ENCODE peak calls at places on chromosome 14, in four cellular contexts. X is breast epithelium, I is Panc1, K is spleen. Y is an unnamed sample.

GRCh38 chr14:60968099-60968498 is 12.8 kb downstream of the TRMT5 start:
- DNase-seq in I (no peak), K (no peak), X (no peak), Y (no peak)

GRCh38 chr14:93944348-93945069 is 17.4 kb downstream of the FAM181A start:
- DNase-seq in X (no peak), K (peak), I (no peak), Y (no peak)

GRCh38 chr14:21026988-21027315 is 2.1 kb upstream of the NDRG2 start:
- DNase-seq in X (no peak), K (no peak), I (no peak), Y (no peak)

GRCh38 chr14:36655963-36656768 is 5.5 kb upstream of the PAX9 start:
- DNase-seq in K (no peak), X (peak), I (no peak), Y (no peak)

GRCh38 chr14:20343855-20344205 is 395 bp downstream of the PARP2 start:
- DNase-seq in I (no peak), X (no peak), K (no peak), Y (no peak)

GRCh38 chr14:90627478-90627877 is 188.8 kb downstream of the TTC7B start:
- DNase-seq in I (no peak), K (no peak), X (no peak), Y (no peak)

GRCh38 chr14:98548071-98548686 is 723.8 kb downstream of the BCL11B start:
- DNase-seq in I (no peak), K (no peak), X (no peak), Y (no peak)

GRCh38 chr14:80055912-80056801 is 155.1 kb downstream of the DIO2 start:
- DNase-seq in X (no peak), I (peak), K (no peak), Y (no peak)

GRCh38 chr14:61151276-61151675 is 129.9 kb downstream of the TMEM30B start:
- DNase-seq in X (no peak), I (no peak), K (no peak), Y (no peak)

GRCh38 chr14:38404100-38404541 is 148.2 kb upstream of the CLEC14A start:
- DNase-seq in K (no peak), X (no peak), I (no peak), Y (no peak)

GRCh38 chr14:101481557-101481956 is 79.7 kb upstream of the DIO3 start:
- DNase-seq in X (peak), I (no peak), K (peak), Y (peak)

GRCh38 chr14:52081964-52082363 is 13.1 kb upstream of the NID2 start:
- DNase-seq in K (no peak), I (no peak), X (no peak), Y (no peak)

GRCh38 chr14:105939810-105940508 is 413.6 kb downstream of the TMEM121 start:
- DNase-seq in K (peak), I (no peak), X (no peak), Y (peak)

GRCh38 chr14:57391609-57392195 is 1.3 kb downstream of the NAA30 start:
- DNase-seq in X (no peak), I (no peak), K (no peak), Y (no peak)

GRCh38 chr14:54532111-54533012 is 22.7 kb downstream of the CGRRF1 start:
- DNase-seq in I (no peak), X (no peak), K (no peak), Y (no peak)

GRCh38 chr14:34223302-34224150 is 238.5 kb downstream of the SPTSSA start:
- DNase-seq in I (no peak), X (no peak), K (no peak), Y (no peak)

GRCh38 chr14:103818870-103819269 is 28.5 kb downstream of the PPP1R13B start:
- DNase-seq in K (no peak), I (no peak), X (no peak), Y (no peak)

GRCh38 chr14:102910442-102910841 is 12.0 kb upstream of the AMN start:
- DNase-seq in K (peak), I (no peak), X (no peak), Y (peak)

GRCh38 chr14:90495357-90496276 is 98.8 kb downstream of the CALM1 start:
- DNase-seq in I (no peak), K (peak), X (no peak), Y (no peak)

GRCh38 chr14:51860836-51861583 is 598 bp downstream of the GNG2 start:
- DNase-seq in X (no peak), I (no peak), K (no peak), Y (no peak)

GRCh38 chr14:104981699-104982541 is 3.7 kb upstream of the CLBA1 start:
- DNase-seq in I (no peak), X (no peak), K (peak), Y (peak)

GRCh38 chr14:102967506-102967795 is 45.0 kb downstream of the AMN start:
- DNase-seq in K (peak), I (no peak), X (no peak), Y (no peak)

GRCh38 chr14:74258705-74259035 is 19.4 kb downstream of the VSX2 start:
- DNase-seq in X (no peak), I (no peak), K (no peak), Y (no peak)

GRCh38 chr14:101835166-101835557 is 73.7 kb downstream of the PPP2R5C start:
- DNase-seq in I (no peak), X (no peak), K (no peak), Y (no peak)

GRCh38 chr14:103074699-103075341 is 9.2 kb upstream of the LBHD2 start:
- DNase-seq in K (peak), I (no peak), X (no peak), Y (peak)

GRCh38 chr14:32426596-32427408 is 97.7 kb downstream of the AKAP6 start:
- DNase-seq in K (no peak), X (no peak), I (no peak), Y (no peak)
- TF ChIP-seq POLR2AphosphoS5 in K (no peak), X (no peak), I (no peak), Y (no peak)

GRCh38 chr14:23829736-23830474 is 123.7 kb upstream of the DHRS4 start:
- DNase-seq in X (no peak), K (no peak), I (peak), Y (no peak)
- TF ChIP-seq POLR2AphosphoS5 in X (no peak), K (no peak), I (peak), Y (no peak)

GRCh38 chr14:84468153-84468552 is 1061.8 kb upstream of the FLRT2 start:
- DNase-seq in X (no peak), I (no peak), K (no peak), Y (no peak)

DNA sequence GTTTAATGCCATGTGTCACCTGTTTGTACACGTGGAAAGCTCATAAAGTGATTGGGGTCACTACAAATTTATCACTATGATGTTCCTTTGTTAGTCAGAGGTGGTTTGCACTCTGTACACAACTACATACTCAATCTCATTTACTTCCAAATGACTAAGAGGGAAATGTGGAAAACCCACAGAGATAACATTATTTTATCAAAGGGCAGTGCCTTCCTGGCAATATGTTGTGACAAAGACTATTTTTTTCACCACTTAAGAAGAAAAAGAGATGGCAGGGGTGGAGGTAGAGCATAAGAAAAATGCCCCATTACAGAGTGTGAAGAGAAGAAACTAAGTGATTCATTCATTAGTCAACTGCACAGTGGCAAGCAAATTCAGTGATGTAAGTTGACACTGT is 1064.1 kb upstream of the FLRT2 start:
- DNase-seq in X (no peak), I (no peak), K (no peak), Y (no peak)
- TF ChIP-seq POLR2AphosphoS5 in X (no peak), I (no peak), K (no peak), Y (no peak)

GRCh38 chr14:24428628-24429394 is 657 bp downstream of the CBLN3 start:
- DNase-seq in K (peak), I (no peak), X (no peak), Y (no peak)

GRCh38 chr14:24425704-24426103 is 3.8 kb downstream of the CBLN3 start:
- DNase-seq in I (no peak), K (no peak), X (no peak), Y (no peak)

GRCh38 chr14:24426150-24426911 is 3.1 kb downstream of the CBLN3 start:
- DNase-seq in I (no peak), X (no peak), K (no peak), Y (no peak)

GRCh38 chr14:24427537-24428508 is 1.6 kb downstream of the CBLN3 start:
- DNase-seq in I (no peak), K (peak), X (no peak), Y (no peak)

GRCh38 chr14:24426912-24427536 is 2.4 kb downstream of the CBLN3 start:
- DNase-seq in I (no peak), K (peak), X (no peak), Y (no peak)
- TF ChIP-seq POLR2AphosphoS5 in I (no peak), K (no peak), X (no peak), Y (no peak)

Y was measured in sigmoid colon.